ENCODE peak calls at places on chromosomes 6 and 20, in six cellular contexts. A is GM06990, L is spleen, M is tibial artery, T is pancreas, Q is left ventricle myocardium inferior. G is an unnamed sample. For H3K27me3, the result is how much of the 10 kb centered on the place peaks cover.

GRCh38 chr6:163415620-163416379 is 1.3 kb downstream of the QKI start:
- DNase-seq in A (peak), Q (peak), M (peak), T (peak), L (peak), G (peak)

GRCh38 chr6:36235862-36236261 is 34.0 kb upstream of the PNPLA1 start:
- DNase-seq in Q (no peak), T (no peak), M (no peak), A (no peak), L (no peak), G (no peak)

GRCh38 chr6:46302176-46302575 is 131.4 kb upstream of the ENPP5 start:
- DNase-seq in Q (no peak), M (no peak), A (no peak), L (no peak), T (no peak), G (no peak)

GRCh38 chr20:50491926-50492634 is 18.1 kb upstream of the PTPN1 start:
- DNase-seq in Q (no peak), T (no peak), M (no peak), L (no peak), A (no peak), G (peak)

GRCh38 chr20:57392130-57392445 is 892 bp downstream of the RBM38 start:
- DNase-seq in A (no peak), T (no peak), Q (no peak), M (no peak), L (no peak), G (peak)

GRCh38 chr20:4490595-4491280 is 231.0 kb upstream of the PRND start:
- DNase-seq in Q (no peak), M (no peak), T (no peak), L (no peak), A (no peak), G (no peak)

GRCh38 chr20:50111120-50111828 is 1.7 kb downstream of the UBE2V1 start:
- DNase-seq in M (no peak), L (no peak), Q (no peak), A (no peak), T (no peak), G (no peak)

GRCh38 chr6:75334266-75335040 is 49.9 kb upstream of the TMEM30A start:
- DNase-seq in Q (no peak), L (no peak), A (no peak), T (no peak), M (no peak), G (no peak)

GRCh38 chr20:10414982-10415650 is 18.9 kb downstream of the MKKS start:
- DNase-seq in T (no peak), A (no peak), M (no peak), Q (no peak), L (no peak), G (no peak)

DNA sequence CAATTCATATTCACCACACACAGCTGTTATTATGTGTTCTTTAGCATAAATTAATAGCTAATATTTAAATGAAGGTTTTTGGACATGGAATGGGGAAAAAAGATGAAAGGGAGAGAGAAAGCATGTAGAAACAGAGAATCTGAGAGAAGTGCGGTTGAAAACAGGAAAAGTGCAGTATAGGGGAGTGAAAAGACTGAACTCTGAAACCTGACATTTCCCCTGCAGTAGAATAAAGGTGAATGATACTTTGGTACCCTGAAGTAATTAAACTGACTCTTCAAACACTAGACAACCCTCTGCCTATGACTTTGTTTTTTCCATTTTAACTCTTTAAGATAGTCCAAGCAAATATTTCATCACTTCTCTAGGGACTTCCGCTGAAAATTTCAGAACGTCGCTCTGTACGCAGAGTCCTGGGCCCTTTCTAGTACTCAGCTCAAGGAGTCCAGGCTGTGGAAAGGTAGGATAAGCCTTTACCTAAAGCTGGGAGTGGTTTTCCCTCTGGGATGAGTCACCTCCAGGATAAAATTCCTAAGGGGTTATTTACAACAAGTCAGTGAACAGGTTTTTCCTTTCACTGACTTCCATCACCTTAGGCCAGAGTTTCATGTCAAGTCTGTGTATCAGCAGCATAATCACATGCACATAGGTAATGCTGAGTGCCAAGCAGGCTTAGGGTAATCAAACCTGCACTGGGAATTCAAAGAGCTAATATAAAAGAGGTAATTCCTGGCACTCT is 614.5 kb downstream of the PKHD1 start:
- DNase-seq in L (no peak), Q (no peak), A (no peak), M (no peak), T (no peak), G (no peak)
- H3K27me3 ChIP-seq in L (under half), Q (under half), A (under half), M (under half), T (under half), G (under half)

GRCh38 chr20:59584278-59584925 is 19.9 kb upstream of the PHACTR3 start:
- DNase-seq in A (no peak), L (peak), M (no peak), Q (no peak), T (no peak), G (peak)

GRCh38 chr20:59586613-59587012 is 17.7 kb upstream of the PHACTR3 start:
- DNase-seq in A (no peak), M (no peak), T (no peak), L (peak), Q (no peak), G (no peak)

GRCh38 chr20:59583428-59584277 is 20.7 kb upstream of the PHACTR3 start:
- DNase-seq in T (no peak), M (no peak), L (peak), Q (peak), A (no peak), G (peak)

GRCh38 chr20:59587570-59587969 is 16.8 kb upstream of the PHACTR3 start:
- DNase-seq in L (peak), Q (no peak), A (no peak), T (no peak), M (no peak), G (no peak)

DNA sequence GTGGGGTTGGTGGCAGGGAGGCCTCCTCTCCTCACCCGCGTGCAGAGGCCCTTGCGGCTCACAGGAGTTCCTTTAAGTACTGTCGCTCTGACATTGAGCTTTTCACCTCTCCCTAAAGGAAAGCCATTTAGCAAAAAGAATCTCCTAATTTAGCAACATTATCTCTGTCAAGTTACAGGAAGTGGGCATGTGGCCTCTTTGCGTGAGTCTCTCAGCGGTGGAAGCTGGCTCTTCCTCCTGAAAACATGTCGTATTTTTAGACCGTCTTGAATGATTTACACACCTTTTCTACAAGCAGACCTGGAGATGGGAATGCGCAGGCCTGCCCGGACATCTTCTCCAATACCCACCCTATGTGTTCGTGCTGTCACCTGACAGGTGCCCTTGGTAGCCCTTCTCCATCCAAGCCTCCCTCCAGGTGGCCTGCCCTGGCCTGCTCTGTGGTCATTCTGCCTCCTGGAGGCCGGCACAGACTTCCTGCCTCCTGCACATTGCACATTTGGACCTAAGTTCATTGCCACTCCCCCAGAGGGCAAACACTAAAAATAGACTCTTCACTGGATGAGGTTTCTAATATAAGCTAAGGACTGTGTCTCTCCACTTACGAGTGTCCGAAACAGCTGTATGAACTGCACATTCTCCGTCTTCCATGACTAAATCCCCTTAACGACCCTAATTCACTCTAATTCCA is 18.5 kb upstream of the PHACTR3 start:
- DNase-seq in A (no peak), L (peak), T (no peak), Q (no peak), M (no peak), G (no peak)
- H3K27me3 ChIP-seq in A (under half), L (under half), T (under half), Q (under half), M (under half), G (under half)

DNA sequence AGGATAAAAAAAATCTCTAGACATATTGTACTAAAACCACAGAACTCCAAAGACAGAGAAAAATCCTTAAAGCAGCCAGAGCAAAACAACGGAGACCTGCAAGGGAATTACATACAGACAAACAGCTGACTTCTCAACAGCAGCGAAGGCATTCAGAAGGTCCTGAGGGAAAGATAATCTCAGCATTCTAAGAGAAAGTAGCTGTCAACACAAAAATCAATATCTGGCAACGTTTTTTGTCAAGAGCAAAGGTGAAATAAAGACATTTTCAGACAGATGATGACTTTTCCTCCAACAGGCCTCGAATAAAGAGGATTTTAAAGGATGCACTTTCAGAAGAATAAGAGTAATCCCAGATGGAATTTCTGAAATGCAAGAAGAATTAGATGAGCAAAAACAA is 6.1 kb upstream of the SCGN start:
- DNase-seq in L (no peak), M (no peak), T (no peak), Q (no peak), A (no peak), G (no peak)
- H3K27me3 ChIP-seq in L (under half), M (under half), T (under half), Q (under half), A (under half), G (under half)

DNA sequence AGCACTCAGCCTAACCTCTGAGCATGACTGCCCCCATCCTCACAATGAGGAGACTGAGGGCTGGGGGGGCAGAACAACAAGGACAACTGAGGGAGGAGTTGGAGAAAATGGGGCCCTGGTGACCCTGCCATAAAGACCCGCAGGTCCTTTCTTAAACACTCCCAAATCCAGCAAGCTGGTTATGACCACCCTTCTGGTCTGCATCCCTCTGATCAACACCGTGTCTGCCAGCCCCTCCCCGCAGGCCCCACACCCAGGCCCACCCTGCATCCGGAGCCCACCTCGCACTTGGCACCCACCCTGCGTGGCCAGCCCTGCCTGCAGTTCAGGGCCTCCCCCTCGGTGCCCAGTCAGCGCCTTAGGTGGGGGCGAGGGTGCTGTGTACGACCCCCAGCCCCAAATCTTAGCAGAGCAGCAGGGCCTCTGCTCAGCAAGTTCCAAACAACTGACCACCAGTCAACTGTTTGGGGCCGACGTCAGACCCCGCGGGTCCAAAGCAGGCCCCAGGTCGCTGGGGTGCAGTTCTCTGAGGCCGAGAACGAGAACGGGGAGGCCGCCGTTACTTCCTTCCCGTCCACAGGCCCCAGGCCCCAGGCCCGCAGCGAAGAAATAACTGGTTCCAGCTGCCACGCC is 1.2 kb downstream of the ACSS1 start:
- DNase-seq in L (peak), Q (peak), M (peak), T (peak), A (no peak), G (peak)
- H3K27me3 ChIP-seq in L (under half), Q (under half), M (under half), T (under half), A (under half), G (under half)

GRCh38 chr6:27601668-27602254 is 128.9 kb upstream of the ZNF184 start:
- DNase-seq in L (no peak), A (no peak), T (no peak), Q (no peak), M (no peak), G (no peak)
- H3K27me3 ChIP-seq in L (half or more), A (under half), T (under half), Q (half or more), M (under half), G (under half)

DNA sequence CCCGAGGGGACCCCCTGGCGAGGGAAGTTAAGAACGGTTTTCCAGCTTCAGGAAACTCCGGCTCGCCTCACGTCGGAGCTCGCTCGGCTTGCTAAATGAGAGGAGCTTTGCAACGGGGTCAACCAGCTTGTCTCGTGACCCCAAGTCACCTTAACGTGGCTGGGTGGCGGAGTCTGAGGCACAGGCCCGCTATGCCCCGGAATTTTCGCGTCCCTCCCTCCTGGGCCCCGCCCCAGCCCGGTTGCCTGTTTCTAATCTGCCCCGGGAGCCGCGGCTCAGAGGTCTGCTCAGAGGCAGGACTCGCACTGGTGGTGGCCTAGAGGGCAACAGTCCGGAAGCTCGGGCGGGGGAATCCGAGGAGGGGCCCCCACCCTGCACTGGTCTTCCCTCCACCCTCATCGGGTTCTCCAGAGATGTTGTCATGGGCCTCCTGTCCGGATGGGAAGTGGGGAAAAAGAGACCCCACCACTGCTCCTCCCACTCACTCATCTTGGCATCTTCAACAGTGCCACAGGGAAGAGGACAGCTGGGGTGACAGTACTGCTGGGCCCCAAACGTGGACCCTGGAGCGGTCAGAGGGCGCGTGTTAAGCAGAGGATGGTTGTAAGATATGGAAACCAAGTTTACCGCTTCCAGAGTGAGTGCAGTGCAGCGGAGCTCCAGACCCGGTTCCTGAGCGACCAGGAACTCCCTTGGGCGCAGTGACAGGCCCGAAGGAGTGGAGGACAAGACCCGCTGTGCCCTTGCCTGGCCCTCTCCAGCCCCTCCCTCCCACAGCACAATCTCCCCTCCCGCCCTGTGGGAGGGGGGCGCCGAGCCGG is 3.4 kb downstream of the NR2E1 start:
- DNase-seq in A (no peak), T (no peak), M (no peak), L (no peak), Q (no peak), G (no peak)
- H3K27me3 ChIP-seq in A (under half), T (under half), M (under half), L (half or more), Q (half or more), G (half or more)

GRCh38 chr6:98823428-98823827 is 10.9 kb upstream of the POU3F2 start:
- DNase-seq in T (no peak), L (no peak), M (no peak), A (no peak), Q (no peak), G (no peak)

GRCh38 chr6:98824163-98824906 is 10.0 kb upstream of the POU3F2 start:
- DNase-seq in A (no peak), M (no peak), L (peak), Q (no peak), T (no peak), G (no peak)

GRCh38 chr6:98825602-98826230 is 8.7 kb upstream of the POU3F2 start:
- DNase-seq in L (no peak), M (no peak), A (no peak), T (no peak), Q (no peak), G (no peak)

GRCh38 chr6:98824907-98825601 is 9.3 kb upstream of the POU3F2 start:
- DNase-seq in L (no peak), Q (no peak), T (no peak), A (no peak), M (no peak), G (no peak)

GRCh38 chr6:98823845-98824162 is 10.6 kb upstream of the POU3F2 start:
- DNase-seq in L (no peak), A (no peak), Q (no peak), T (no peak), M (no peak), G (no peak)
- H3K27me3 ChIP-seq in L (half or more), A (under half), Q (half or more), T (under half), M (under half), G (half or more)

DNA sequence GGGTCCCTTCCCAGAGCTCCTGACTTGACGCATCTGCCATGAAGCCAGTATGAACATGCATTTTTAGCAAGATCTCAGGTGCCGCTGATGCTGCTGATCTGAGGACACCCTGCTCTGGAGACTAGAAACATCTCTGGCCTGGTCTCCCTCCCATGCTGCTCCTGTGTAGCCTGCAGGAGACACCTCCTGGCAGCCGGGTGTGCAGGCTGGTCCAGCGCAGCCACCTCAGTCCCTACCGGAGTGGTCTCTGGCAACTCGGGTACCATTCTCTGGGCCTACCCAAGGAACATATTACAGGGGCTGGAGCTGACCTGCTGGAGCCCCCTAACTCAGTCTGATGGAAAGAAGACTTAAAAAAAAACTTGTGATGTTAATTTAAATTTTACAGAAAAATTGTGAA is 20.1 kb downstream of the PHACTR3 start:
- DNase-seq in T (no peak), Q (no peak), A (no peak), M (no peak), L (no peak), G (no peak)
- H3K27me3 ChIP-seq in T (under half), Q (under half), A (under half), M (under half), L (under half), G (under half)

G was measured in sigmoid colon.